ENCODE peak calls at places on chromosomes 3 and 15, in ten cellular contexts. U, M, X, K, Z, B, T, O, C and D are unnamed samples.
A peak's percentile ranks its signal among the peaks of the same experiment; 100 is the strongest.

GRCh38 chr3:128786434-128787020 is 60.5 kb downstream of the RAB7A start:
- DNase-seq in U (no peak), M (no peak), X (no peak), K (no peak), Z (no peak), B (no peak), T (no peak), O (no peak), C (peak; percentile 53), D (no peak)

GRCh38 chr3:111392911-111393351 is 149.1 kb upstream of the CD96 start:
- DNase-seq in U (no peak), M (peak; percentile 16), X (no peak), K (no peak), Z (no peak), B (no peak), T (no peak), O (no peak), C (no peak), D (peak; percentile 21)

GRCh38 chr3:52253314-52254260 is 8.0 kb downstream of the PPM1M start:
- DNase-seq in U (peak; percentile 91), M (no peak), X (no peak), K (no peak), Z (no peak), B (no peak), T (peak; percentile 54), O (no peak), C (no peak), D (no peak)

GRCh38 chr3:141530133-141530768 is 43.4 kb downstream of the RASA2 start:
- DNase-seq in U (no peak), M (peak; percentile 15), X (no peak), K (no peak), Z (no peak), B (no peak), T (no peak), O (peak; percentile 51), C (peak; percentile 79), D (peak; percentile 87)

GRCh38 chr3:170429050-170429449 is 10.4 kb downstream of the CLDN11 start:
- DNase-seq in U (no peak), M (no peak), X (no peak), K (no peak), Z (no peak), B (no peak), T (no peak), O (no peak), C (peak; percentile 79), D (peak; percentile 57)

GRCh38 chr3:32460031-32460749 is 42.5 kb downstream of the CMTM6 start:
- DNase-seq in U (peak; percentile 84), M (no peak), X (no peak), K (no peak), Z (peak; percentile 29), B (peak; percentile 23), T (no peak), O (no peak), C (no peak), D (no peak)

GRCh38 chr3:132203889-132204596 is 113.2 kb upstream of the ACP3 start:
- DNase-seq in U (no peak), M (no peak), X (no peak), K (no peak), Z (no peak), B (no peak), T (no peak), O (no peak), C (no peak), D (no peak)

GRCh38 chr3:32888739-32889138 is 62.7 kb upstream of the CCR4 start:
- DNase-seq in U (peak; percentile 61), M (no peak), X (no peak), K (no peak), Z (no peak), B (no peak), T (no peak), O (no peak), C (no peak), D (no peak)

GRCh38 chr3:101195951-101196713 is 124.2 kb downstream of the IMPG2 start:
- DNase-seq in U (no peak), M (no peak), X (no peak), K (no peak), Z (no peak), B (no peak), T (no peak), O (peak; percentile 23), C (peak; percentile 73), D (peak; percentile 76)
- TF ChIP-seq CTCF in U (peak; percentile 20), M (peak; percentile 43), X (peak; percentile 57), K (peak; percentile 92), Z (peak; percentile 34), B (peak; percentile 68), T (peak; percentile 71), O (peak; percentile 37), C (peak; percentile 87), D (peak; percentile 73)

GRCh38 chr3:11535207-11535960 is 108.3 kb downstream of the VGLL4 start:
- DNase-seq in U (no peak), M (no peak), X (no peak), K (no peak), Z (no peak), B (no peak), T (no peak), O (no peak), C (no peak), D (no peak)

GRCh38 chr3:11534011-11534782 is 109.5 kb downstream of the VGLL4 start:
- DNase-seq in U (no peak), M (no peak), X (no peak), K (peak; percentile 22), Z (no peak), B (no peak), T (peak; percentile 35), O (no peak), C (no peak), D (no peak)

GRCh38 chr3:11534783-11535081 is 109.0 kb downstream of the VGLL4 start:
- DNase-seq in U (no peak), M (no peak), X (no peak), K (no peak), Z (no peak), B (no peak), T (no peak), O (no peak), C (no peak), D (no peak)

GRCh38 chr3:11530153-11530721 is 113.5 kb downstream of the VGLL4 start:
- DNase-seq in U (no peak), M (no peak), X (no peak), K (peak; percentile 96), Z (peak; percentile 33), B (peak; percentile 30), T (no peak), O (peak; percentile 98), C (peak; percentile 87), D (peak; percentile 87)

DNA sequence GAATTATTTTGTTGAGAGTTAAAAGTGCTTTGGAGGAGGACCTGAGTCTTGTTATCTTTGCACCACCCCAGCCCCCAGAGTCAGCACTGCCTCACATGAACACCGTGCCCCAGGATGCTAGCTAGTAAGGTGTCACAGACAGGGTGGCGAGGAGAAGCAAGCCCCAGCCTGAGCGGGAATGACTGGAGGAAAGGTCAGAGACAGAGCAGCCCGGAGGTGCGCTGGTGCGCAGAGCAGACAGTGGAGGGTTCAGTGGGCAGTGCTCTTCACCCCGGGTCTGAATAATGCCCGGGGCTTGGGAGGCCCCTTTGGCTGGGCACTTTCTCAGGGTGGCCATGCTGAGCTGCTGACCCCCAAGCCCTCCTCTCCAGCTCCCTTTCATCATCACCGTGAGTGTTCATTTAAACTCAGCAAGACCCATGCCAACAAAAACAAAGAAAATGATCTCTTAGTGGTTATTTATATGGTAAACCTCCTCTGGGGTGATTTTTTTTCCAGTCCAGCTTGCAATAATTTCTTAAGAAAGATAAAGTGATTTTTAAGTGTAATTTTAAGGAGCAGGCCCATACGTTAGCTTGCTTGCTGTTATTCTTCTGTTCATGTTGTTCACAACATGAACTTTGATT is 110.7 kb downstream of the VGLL4 start:
- DNase-seq in U (no peak), M (no peak), X (no peak), K (no peak), Z (no peak), B (no peak), T (no peak), O (peak; percentile 34), C (no peak), D (no peak)
- TF ChIP-seq CTCF in U (no peak), M (no peak), X (no peak), K (no peak), Z (no peak), B (no peak), T (no peak), O (no peak), C (no peak), D (no peak)

GRCh38 chr3:55435446-55435845 is 51.7 kb downstream of the WNT5A start:
- DNase-seq in U (no peak), M (no peak), X (no peak), K (no peak), Z (no peak), B (no peak), T (no peak), O (no peak), C (no peak), D (no peak)

GRCh38 chr3:55431041-55431440 is 56.1 kb downstream of the WNT5A start:
- DNase-seq in U (no peak), M (no peak), X (no peak), K (no peak), Z (no peak), B (no peak), T (no peak), O (no peak), C (no peak), D (no peak)

GRCh38 chr3:55439657-55440405 is 47.3 kb downstream of the WNT5A start:
- DNase-seq in U (no peak), M (no peak), X (no peak), K (no peak), Z (no peak), B (no peak), T (no peak), O (no peak), C (no peak), D (no peak)

GRCh38 chr3:55436644-55437043 is 50.5 kb downstream of the WNT5A start:
- DNase-seq in U (no peak), M (no peak), X (no peak), K (no peak), Z (no peak), B (no peak), T (no peak), O (no peak), C (no peak), D (no peak)

DNA sequence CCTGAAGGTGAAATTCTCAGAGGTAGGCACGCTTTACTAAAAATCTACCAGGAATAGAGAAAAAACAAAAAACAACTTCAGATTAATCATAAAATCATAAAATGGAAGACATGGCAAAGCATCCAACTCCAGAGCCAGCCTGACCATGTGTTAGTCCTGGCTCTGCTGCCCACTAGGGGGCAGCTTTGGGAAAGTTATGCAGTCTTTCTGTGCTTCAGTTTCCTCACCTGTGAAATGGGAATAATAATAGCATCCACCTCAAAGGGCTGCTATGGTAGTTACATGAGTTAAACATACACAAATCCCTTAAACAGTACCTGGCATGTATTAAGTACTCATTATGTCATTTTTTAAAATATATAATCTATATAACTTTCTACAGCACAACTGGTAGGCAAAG is 52.3 kb downstream of the WNT5A start:
- DNase-seq in U (peak; percentile 19), M (no peak), X (no peak), K (no peak), Z (no peak), B (no peak), T (no peak), O (no peak), C (no peak), D (peak; percentile 29)
- TF ChIP-seq CTCF in U (peak; percentile 71), M (peak; percentile 74), X (peak; percentile 52), K (peak; percentile 58), Z (peak; percentile 31), B (peak; percentile 57), T (no peak), O (peak; percentile 25), C (peak; percentile 42), D (peak; percentile 55)

DNA sequence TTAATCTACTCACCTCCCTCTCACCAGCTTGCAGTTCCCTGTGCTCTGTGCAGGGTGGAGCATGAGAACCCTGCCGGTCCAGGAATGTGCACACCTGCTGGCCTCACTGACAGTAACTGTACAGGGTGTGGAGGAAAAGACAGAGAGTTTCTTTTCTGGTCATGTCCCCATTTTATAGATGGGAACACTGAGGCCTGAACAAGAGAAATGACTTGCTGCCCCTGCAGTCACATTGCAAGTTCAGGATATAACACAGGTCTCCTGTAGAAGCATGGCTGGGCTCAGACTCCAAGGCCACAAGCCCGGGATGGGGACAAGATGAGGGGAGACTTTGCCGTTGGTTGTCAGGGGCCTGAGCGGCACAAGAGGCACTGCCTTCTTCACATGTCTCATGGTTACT is 23.3 kb downstream of the SLC28A1 start:
- DNase-seq in U (no peak), M (no peak), X (no peak), K (no peak), Z (no peak), B (no peak), T (no peak), O (no peak), C (no peak), D (no peak)
- TF ChIP-seq CTCF in U (no peak), M (no peak), X (no peak), K (no peak), Z (no peak), B (no peak), T (no peak), O (no peak), C (no peak), D (no peak)